ENCODE peak calls at places on chromosomes 12 and 14, in six cellular contexts. E, X, Y, T, O and W are unnamed samples.
A peak's percentile ranks its signal among the peaks of the same experiment; 100 is the strongest.

GRCh38 chr12:47819902-47820630 is at the start of gene HDAC7:
- DNase-seq in X (peak; percentile 76), O (peak; percentile 85), Y (no peak), T (peak; percentile 64), E (no peak), W (peak; percentile 89)

GRCh38 chr14:68365228-68365627 is 427.6 kb downstream of the ZFP36L1 start:
- DNase-seq in T (no peak), E (no peak), O (no peak), X (no peak), Y (no peak), W (no peak)

GRCh38 chr12:116368196-116369194 is 91.0 kb upstream of the MED13L start:
- DNase-seq in E (no peak), X (peak; percentile 63), T (no peak), O (no peak), Y (no peak), W (no peak)

GRCh38 chr14:20630340-20631022 is 11.0 kb downstream of the OR6S1 start:
- DNase-seq in Y (no peak), O (peak; percentile 44), E (no peak), X (no peak), T (peak; percentile 15), W (no peak)

GRCh38 chr12:109443794-109444193 is 33.3 kb downstream of the KCTD10 start:
- DNase-seq in X (no peak), T (no peak), O (no peak), Y (no peak), E (no peak), W (no peak)

GRCh38 chr12:76266797-76267196 is 81.4 kb downstream of the BBS10 start:
- DNase-seq in O (no peak), X (no peak), Y (no peak), T (no peak), E (no peak), W (no peak)

GRCh38 chr14:67963960-67964359 is 144.4 kb downstream of the RAD51B start:
- DNase-seq in T (no peak), Y (no peak), X (no peak), E (no peak), O (no peak), W (no peak)

GRCh38 chr14:81406863-81407262 is 6.7 kb upstream of the STON2 start:
- DNase-seq in E (no peak), T (no peak), X (peak; percentile 68), O (no peak), Y (no peak), W (peak; percentile 58)

GRCh38 chr14:57987051-57987450 is 121.2 kb upstream of the SLC35F4 start:
- DNase-seq in E (no peak), X (no peak), Y (no peak), T (no peak), O (no peak), W (no peak)

GRCh38 chr12:124390442-124391116 is 95.7 kb downstream of the RFLNA start:
- DNase-seq in X (no peak), E (no peak), T (no peak), Y (no peak), O (no peak), W (peak; percentile 78)